ENCODE peak calls at places on chromosomes 5 and 9, in six cellular contexts. E is Peyer's patch, Z is mesendoderm, M is mammary epithelial cell, J is pancreas, X is right atrium auricular region. P is an unnamed sample.
A peak's percentile ranks its signal among the peaks of the same experiment; 100 is the strongest.

GRCh38 chr5:175747539-175748060 is 89.7 kb downstream of the HRH2 start:
- DNase-seq in E (no peak), Z (no peak), M (no peak), J (no peak), X (no peak), P (no peak)

GRCh38 chr5:80191991-80192398 is 63.9 kb downstream of the SERINC5 start:
- DNase-seq in E (peak; percentile 58), Z (peak; percentile 18), M (no peak), J (no peak), X (peak; percentile 61), P (peak; percentile 62)

GRCh38 chr9:90613502-90613901 is 29.1 kb downstream of the DIRAS2 start:
- DNase-seq in E (no peak), Z (no peak), M (no peak), J (no peak), X (no peak), P (no peak)

GRCh38 chr5:139675213-139675612 is 27.1 kb downstream of the CXXC5 start:
- DNase-seq in E (no peak), Z (no peak), M (no peak), J (no peak), X (no peak), P (no peak)

GRCh38 chr5:157548513-157549282 is 26.9 kb downstream of the ADAM19 start:
- DNase-seq in E (peak; percentile 34), Z (no peak), M (peak; percentile 70), J (no peak), X (no peak), P (no peak)

GRCh38 chr9:109861918-109862317 is 81.9 kb downstream of the PALM2AKAP2 start:
- DNase-seq in E (no peak), Z (no peak), M (no peak), J (no peak), X (no peak), P (no peak)

GRCh38 chr5:151125421-151125820 is 32.2 kb downstream of the ANXA6 start:
- DNase-seq in E (peak; percentile 70), Z (no peak), M (no peak), J (no peak), X (no peak), P (no peak)

GRCh38 chr5:83720805-83721431 is at the start of gene HAPLN1:
- DNase-seq in E (no peak), Z (peak; percentile 88), M (no peak), J (no peak), X (no peak), P (no peak)

GRCh38 chr5:8993031-8993430 is 552.8 kb downstream of the SEMA5A start:
- DNase-seq in E (no peak), Z (peak; percentile 54), M (peak; percentile 19), J (no peak), X (no peak), P (no peak)

GRCh38 chr5:95631991-95632675 is 12.2 kb downstream of the GPR150 start:
- DNase-seq in E (peak; percentile 76), Z (peak; percentile 63), M (peak; percentile 54), J (no peak), X (no peak), P (no peak)

GRCh38 chr5:96919754-96920197 is 16.1 kb upstream of the LNPEP start:
- DNase-seq in E (no peak), Z (no peak), M (no peak), J (no peak), X (no peak), P (no peak)

GRCh38 chr5:42250-42649 is 49.7 kb upstream of the PLEKHG4B start:
- DNase-seq in E (no peak), Z (peak; percentile 49), M (peak; percentile 19), J (no peak), X (no peak), P (no peak)

GRCh38 chr5:55438931-55439477 is 95.8 kb downstream of the PLPP1 start:
- DNase-seq in E (no peak), Z (peak; percentile 60), M (no peak), J (no peak), X (no peak), P (no peak)
- H3K27ac ChIP-seq in E (peak overlapping the region; percentile 52), Z (peak overlapping the region; percentile 19), M (peak overlapping the region; percentile 19), J (peak overlapping the region; percentile 65), X (peak overlapping the region; percentile 80), P (peak overlapping the region; percentile 90)

GRCh38 chr5:58890265-58890664 is 307.4 kb downstream of the RAB3C start:
- DNase-seq in E (no peak), Z (no peak), M (no peak), J (no peak), X (no peak), P (no peak)

GRCh38 chr5:58887721-58888409 is 305.0 kb downstream of the RAB3C start:
- DNase-seq in E (no peak), Z (peak; percentile 23), M (no peak), J (no peak), X (peak; percentile 89), P (no peak)

GRCh38 chr5:58887311-58887710 is 304.4 kb downstream of the RAB3C start:
- DNase-seq in E (no peak), Z (no peak), M (no peak), J (no peak), X (no peak), P (no peak)

GRCh38 chr5:58885265-58885664 is 302.4 kb downstream of the RAB3C start:
- DNase-seq in E (no peak), Z (no peak), M (no peak), J (no peak), X (no peak), P (no peak)

GRCh38 chr5:58886315-58887207 is 303.7 kb downstream of the RAB3C start:
- DNase-seq in E (peak; percentile 69), Z (peak; percentile 82), M (peak; percentile 62), J (peak; percentile 73), X (peak; percentile 80), P (no peak)
- H3K4me3 ChIP-seq in E (no peak overlapping the region), Z (no peak overlapping the region), M (no peak overlapping the region), J (no peak overlapping the region), X (no peak overlapping the region), P (no peak overlapping the region)

GRCh38 chr5:36839479-36839878 is 37.1 kb upstream of the NIPBL start:
- DNase-seq in E (no peak), Z (no peak), M (no peak), J (no peak), X (no peak), P (no peak)
- H3K27ac ChIP-seq in E (no peak overlapping the region), Z (no peak overlapping the region), M (no peak overlapping the region), J (no peak overlapping the region), X (no peak overlapping the region), P (no peak overlapping the region)

GRCh38 chr9:137168907-137169763 is 716 bp downstream of the LRRC26 start:
- DNase-seq in E (no peak), Z (peak; percentile 74), M (peak; percentile 76), J (peak; percentile 80), X (no peak), P (peak; percentile 52)
- H3K4me3 ChIP-seq in E (peak overlapping the region; percentile 58), Z (no peak overlapping the region), M (no peak overlapping the region), J (peak overlapping the region; percentile 47), X (peak overlapping the region; percentile 11), P (no peak overlapping the region)

GRCh38 chr9:121736964-121737462 is 85.6 kb downstream of the DAB2IP start:
- DNase-seq in E (peak; percentile 86), Z (peak; percentile 83), M (no peak), J (peak; percentile 77), X (no peak), P (no peak)
- H3K27ac ChIP-seq in E (peak overlapping the region; percentile 76), Z (peak overlapping the region; percentile 64), M (peak overlapping the region; percentile 46), J (peak overlapping the region; percentile 89), X (peak overlapping the region; percentile 96), P (peak overlapping the region; percentile 77)

DNA sequence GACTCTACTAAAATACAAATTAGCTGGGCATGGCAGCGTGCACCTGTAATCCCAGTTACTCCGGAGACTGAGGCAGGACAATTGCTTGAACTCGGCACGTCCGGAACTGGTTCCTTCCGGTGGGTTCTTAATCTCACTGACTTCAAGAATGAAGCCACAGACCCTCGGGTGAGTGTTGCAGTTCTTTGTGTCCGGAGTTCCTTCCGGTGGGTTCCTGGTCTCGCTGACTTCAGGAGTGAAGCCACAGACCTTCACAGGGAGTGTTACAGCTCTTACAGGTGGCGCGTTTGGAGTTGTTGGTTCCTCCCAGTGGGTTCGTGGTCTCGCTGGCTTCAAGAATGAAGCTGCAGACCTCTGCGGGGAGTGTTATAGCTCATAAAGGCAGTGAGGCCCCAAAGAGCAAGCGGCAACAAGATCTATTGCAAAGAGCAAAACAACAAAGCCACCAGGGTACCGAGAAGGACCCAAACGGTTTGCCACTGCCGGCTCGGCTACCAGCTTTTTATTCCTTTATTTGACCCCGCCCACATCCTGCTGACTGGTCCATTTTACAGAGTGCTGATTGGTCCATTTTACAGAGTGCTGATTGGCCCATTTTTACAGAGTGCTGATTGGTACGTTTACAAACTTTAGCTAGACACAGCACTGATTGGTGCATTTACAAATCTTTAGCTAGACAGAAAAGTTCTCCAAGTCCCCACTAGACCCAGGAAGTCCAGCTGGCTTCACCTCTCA is 28.6 kb upstream of the SLC6A19 start:
- DNase-seq in E (no peak), Z (peak; percentile 20), M (no peak), J (no peak), X (no peak), P (no peak)
- H3K4me3 ChIP-seq in E (no peak overlapping the region), Z (no peak overlapping the region), M (no peak overlapping the region), J (no peak overlapping the region), X (no peak overlapping the region), P (no peak overlapping the region)

GRCh38 chr9:124128568-124128967 is 117.0 kb downstream of the LHX2 start:
- DNase-seq in E (no peak), Z (peak; percentile 77), M (no peak), J (no peak), X (no peak), P (no peak)

GRCh38 chr9:124132671-124133147 is 121.1 kb downstream of the LHX2 start:
- DNase-seq in E (peak; percentile 25), Z (peak; percentile 79), M (no peak), J (peak; percentile 21), X (no peak), P (no peak)

GRCh38 chr9:124133752-124134151 is 122.2 kb downstream of the LHX2 start:
- DNase-seq in E (peak; percentile 78), Z (peak; percentile 80), M (no peak), J (peak; percentile 63), X (no peak), P (no peak)

GRCh38 chr9:124127290-124127646 is 115.7 kb downstream of the LHX2 start:
- DNase-seq in E (no peak), Z (no peak), M (no peak), J (no peak), X (no peak), P (no peak)

DNA sequence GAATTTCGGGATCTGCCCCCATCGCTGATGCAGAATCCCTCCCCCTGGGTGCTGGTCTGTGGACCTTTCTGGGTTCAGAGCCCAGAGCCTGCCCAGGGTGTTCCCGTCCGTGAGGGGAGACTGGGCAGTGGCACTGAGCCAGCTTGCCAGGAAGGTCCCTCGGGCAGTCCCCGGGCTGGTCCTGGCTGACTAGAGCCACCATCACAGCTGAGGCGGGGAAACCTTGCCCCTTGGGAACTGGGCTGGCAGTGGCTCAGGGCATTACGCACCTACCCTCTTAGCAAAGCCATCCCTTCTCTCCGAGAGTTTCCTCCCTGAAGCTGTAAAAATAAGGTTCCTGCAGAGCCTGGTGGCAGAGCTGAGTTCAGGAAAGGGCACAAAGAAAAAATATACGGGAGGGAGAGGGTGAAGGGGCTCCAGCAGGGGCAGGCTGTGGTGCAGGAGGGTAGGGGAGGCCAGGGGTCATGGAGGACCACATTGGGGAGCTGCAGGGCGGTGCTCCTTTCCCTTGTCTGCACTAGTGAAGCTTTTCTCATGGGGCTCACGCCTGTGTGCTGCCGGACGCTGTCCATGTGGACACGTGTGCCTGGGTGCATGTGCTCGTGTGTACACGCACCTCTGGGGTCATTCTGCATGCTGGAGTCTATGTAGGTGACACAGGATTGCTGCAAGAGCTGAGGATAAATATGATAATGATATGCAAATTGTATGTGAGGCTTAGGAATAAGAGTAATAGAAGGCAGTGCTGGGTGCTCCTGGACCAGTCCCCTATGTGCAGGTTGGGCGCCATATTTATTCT is 118.9 kb downstream of the LHX2 start:
- DNase-seq in E (peak; percentile 39), Z (no peak), M (no peak), J (no peak), X (no peak), P (no peak)
- H3K27ac ChIP-seq in E (no peak overlapping the region), Z (no peak overlapping the region), M (no peak overlapping the region), J (no peak overlapping the region), X (no peak overlapping the region), P (no peak overlapping the region)